ENCODE peak calls at places on chromosome X, in four cellular contexts. I, G, F and L are unnamed samples.

GRCh38 chrX:47200385-47201150 is 6.9 kb downstream of the UBA1 start:
- DNase-seq in I (peak), G (no peak), F (no peak), L (no peak)

GRCh38 chrX:151773434-151773833 is 38.9 kb downstream of the CNGA2 start:
- DNase-seq in I (no peak), G (no peak), F (no peak), L (no peak)

GRCh38 chrX:85379174-85379907 is at the start of gene POF1B:
- DNase-seq in I (no peak), G (no peak), F (no peak), L (no peak)

GRCh38 chrX:150326843-150327242 is 36.3 kb upstream of the MAMLD1 start:
- DNase-seq in I (no peak), G (no peak), F (no peak), L (no peak)

GRCh38 chrX:28701222-28701621 is 114.0 kb downstream of the IL1RAPL1 start:
- DNase-seq in I (no peak), G (no peak), F (no peak), L (no peak)

GRCh38 chrX:117053260-117053659 is 590.5 kb upstream of the CT83 start:
- DNase-seq in I (no peak), G (no peak), F (no peak), L (no peak)

GRCh38 chrX:149314031-149314430 is 191.1 kb downstream of the IDS start:
- DNase-seq in I (no peak), G (no peak), F (no peak), L (no peak)

GRCh38 chrX:65536291-65536690 is 1.7 kb upstream of the LAS1L start:
- DNase-seq in I (no peak), G (no peak), F (no peak), L (no peak)

GRCh38 chrX:72169008-72169728 is 12.4 kb upstream of the PIN4 start:
- DNase-seq in I (no peak), G (no peak), F (no peak), L (peak)

GRCh38 chrX:47198026-47198686 is 4.5 kb downstream of the UBA1 start:
- DNase-seq in I (no peak), G (no peak), F (no peak), L (no peak)

GRCh38 chrX:148380614-148381561 is 119.5 kb upstream of the AFF2 start:
- DNase-seq in I (no peak), G (peak), F (no peak), L (peak)

GRCh38 chrX:21806691-21807090 is 32.7 kb upstream of the MBTPS2 start:
- DNase-seq in I (no peak), G (no peak), F (no peak), L (no peak)

GRCh38 chrX:12013220-12013619 is 125.1 kb upstream of the FRMPD4 start:
- DNase-seq in I (no peak), G (no peak), F (no peak), L (no peak)

GRCh38 chrX:63934791-63935190 is 149.8 kb upstream of the ARHGEF9 start:
- DNase-seq in I (no peak), G (no peak), F (no peak), L (no peak)

GRCh38 chrX:119427024-119427794 is 28.1 kb downstream of the SLC25A43 start:
- DNase-seq in I (no peak), G (peak), F (no peak), L (peak)

GRCh38 chrX:21493226-21493850 is 119.1 kb downstream of the CNKSR2 start:
- DNase-seq in I (no peak), G (no peak), F (no peak), L (no peak)

GRCh38 chrX:105219454-105220401 is 766 bp downstream of the TEX13A start:
- DNase-seq in I (no peak), G (no peak), F (no peak), L (no peak)

GRCh38 chrX:101744085-101744484 is 84.4 kb upstream of the ARMCX2 start:
- DNase-seq in I (no peak), G (no peak), F (no peak), L (no peak)

GRCh38 chrX:39564751-39565150 is 533.0 kb downstream of the BCOR start:
- DNase-seq in I (no peak), G (no peak), F (no peak), L (no peak)

GRCh38 chrX:9797961-9798360 is 11.7 kb downstream of the SHROOM2 start:
- DNase-seq in I (no peak), G (no peak), F (no peak), L (no peak)
- H3K27ac ChIP-seq in I (no peak), G (no peak), F (no peak), L (no peak)

GRCh38 chrX:115571712-115572111 is 10.7 kb downstream of the PLS3 start:
- DNase-seq in I (no peak), G (no peak), F (no peak), L (no peak)

GRCh38 chrX:115576676-115577075 is 15.7 kb downstream of the PLS3 start:
- DNase-seq in I (no peak), G (no peak), F (no peak), L (no peak)

DNA sequence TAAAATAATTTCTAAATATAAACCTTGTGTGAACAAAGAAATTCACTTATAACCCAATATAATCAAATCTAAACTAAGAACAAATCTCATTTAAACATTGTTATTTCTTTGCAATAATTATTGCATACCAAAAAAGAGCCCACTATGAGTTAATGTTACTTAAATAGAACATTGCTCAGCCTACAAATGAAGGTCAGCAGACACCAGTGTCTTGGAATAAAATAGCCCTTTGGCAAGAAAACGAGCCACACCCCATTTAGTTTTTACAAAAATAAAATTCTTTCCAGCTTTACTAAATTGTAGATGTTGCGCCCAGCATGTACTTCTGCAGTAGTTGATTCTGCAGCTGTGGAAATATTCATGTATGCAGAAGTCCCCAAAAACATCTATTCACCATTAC is 12.2 kb downstream of the PLS3 start:
- DNase-seq in I (no peak), G (no peak), F (no peak), L (no peak)
- H3K27ac ChIP-seq in I (no peak), G (no peak), F (peak), L (no peak)

GRCh38 chrX:10106801-10107200 is 50.0 kb upstream of the CLCN4 start:
- DNase-seq in I (no peak), G (peak), F (no peak), L (peak)
- H3K27ac ChIP-seq in I (no peak), G (peak), F (peak), L (peak)

DNA sequence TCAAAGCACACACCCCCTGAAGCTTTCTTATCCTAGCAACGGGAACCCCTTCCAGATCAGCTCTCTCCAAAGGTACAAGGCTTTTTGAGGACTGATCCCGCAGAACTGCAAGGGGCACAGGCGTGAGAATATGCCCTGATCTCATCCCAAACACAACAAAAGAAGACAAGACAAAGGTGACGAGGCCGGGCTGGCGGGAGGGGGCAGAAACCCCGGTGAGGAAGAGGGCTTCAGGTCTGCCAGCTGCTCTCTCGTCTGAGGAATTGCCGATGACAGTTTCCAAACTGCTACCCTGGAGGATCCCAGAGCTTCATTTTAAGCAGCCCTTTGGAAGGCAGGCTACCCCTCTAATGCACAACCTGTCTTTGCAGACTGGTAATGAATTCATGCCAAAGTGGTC is 3.4 kb downstream of the HCFC1 start:
- DNase-seq in I (no peak), G (no peak), F (no peak), L (no peak)
- H3K27ac ChIP-seq in I (no peak), G (peak), F (peak), L (peak)

GRCh38 chrX:81259008-81259713 is 57.3 kb downstream of the SH3BGRL start:
- DNase-seq in I (no peak), G (no peak), F (no peak), L (no peak)
- H3K27ac ChIP-seq in I (no peak), G (no peak), F (peak), L (no peak)

GRCh38 chrX:67781132-67781531 is 237.3 kb downstream of the AR start:
- DNase-seq in I (no peak), G (no peak), F (peak), L (no peak)
- H3K27ac ChIP-seq in I (no peak), G (no peak), F (peak), L (no peak)

GRCh38 chrX:154486396-154487207 is at the start of gene UBL4A:
- DNase-seq in I (no peak), G (peak), F (peak), L (peak)

GRCh38 chrX:154483325-154483724 is 3.1 kb downstream of the UBL4A start:
- DNase-seq in I (no peak), G (no peak), F (no peak), L (no peak)

GRCh38 chrX:154486052-154486395 is 391 bp downstream of the UBL4A start:
- DNase-seq in I (no peak), G (peak), F (no peak), L (peak)

GRCh38 chrX:154484255-154485149 is 1.9 kb downstream of the UBL4A start:
- DNase-seq in I (no peak), G (no peak), F (no peak), L (no peak)

GRCh38 chrX:154485150-154486051 is 1.0 kb downstream of the UBL4A start:
- DNase-seq in I (no peak), G (no peak), F (no peak), L (no peak)
- H3K27ac ChIP-seq in I (peak), G (peak), F (peak), L (peak)

DNA sequence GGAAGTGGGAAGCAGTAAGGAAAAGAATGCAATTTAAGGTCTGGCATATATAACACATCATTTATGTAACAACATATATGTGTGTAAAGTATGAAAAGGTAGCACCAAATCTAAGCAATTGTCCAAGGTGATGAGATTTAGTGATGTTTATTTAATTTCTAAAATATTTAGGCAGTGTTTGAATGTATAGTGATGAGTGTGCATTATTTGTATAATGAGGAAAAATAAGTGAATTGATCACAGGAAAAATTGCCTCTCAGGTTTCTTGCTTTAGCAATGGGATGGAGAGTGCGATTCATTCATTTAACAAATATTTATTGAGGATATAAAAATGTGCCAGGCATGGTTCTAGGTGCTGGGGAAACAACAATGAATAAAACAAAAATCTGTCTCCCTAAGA is 2.2 kb upstream of the MAGED1 start:
- DNase-seq in I (no peak), G (no peak), F (no peak), L (no peak)
- H3K27ac ChIP-seq in I (no peak), G (peak), F (peak), L (no peak)

GRCh38 chrX:68186552-68187262 is 246.6 kb downstream of the OPHN1 start:
- DNase-seq in I (no peak), G (no peak), F (no peak), L (no peak)
- H3K27ac ChIP-seq in I (no peak), G (no peak), F (no peak), L (no peak)